ENCODE peak calls at places on chromosome 17, in seven cellular contexts. Y is NB4; B is lower lobe of right lung; I is cardiac fibroblast; G is IMR-90; J is uterus; R is stimulated activated CD4-positive, alpha-beta T cell treated with anti-CD3 and anti-CD28 coated beads, Interleukin-1b, Interleukin-23, amount 100 ng/mL, for 48 hours. D is an unnamed sample.

GRCh38 chr17:10265100-10265810 is 66.8 kb upstream of the GAS7 start:
- DNase-seq in Y (no peak), B (no peak), I (peak; percentile 46), G (peak; percentile 68), J (no peak), R (no peak), D (no peak)

GRCh38 chr17:44971776-44972483 is 3.8 kb upstream of the C1QL1 start:
- DNase-seq in Y (no peak), B (no peak), I (peak; percentile 24), G (peak; percentile 72), J (no peak), R (peak; percentile 86), D (no peak)

GRCh38 chr17:47929218-47930000 is 12.0 kb upstream of the PNPO start:
- DNase-seq in Y (no peak), B (no peak), I (no peak), G (no peak), J (no peak), R (no peak), D (no peak)

GRCh38 chr17:78523939-78524655 is 53.1 kb downstream of the DNAH17 start:
- DNase-seq in Y (no peak), B (no peak), I (no peak), G (no peak), J (no peak), R (no peak), D (no peak)

GRCh38 chr17:42072323-42073187 is 22.2 kb upstream of the C17orf113 start:
- DNase-seq in Y (peak; percentile 80), B (no peak), I (no peak), G (no peak), J (no peak), R (no peak), D (no peak)

GRCh38 chr17:50311112-50311460 is 34.8 kb upstream of the XYLT2 start:
- DNase-seq in Y (no peak), B (no peak), I (no peak), G (no peak), J (no peak), R (no peak), D (no peak)

GRCh38 chr17:39742856-39743436 is 5.2 kb downstream of the GRB7 start:
- DNase-seq in Y (no peak), B (no peak), I (no peak), G (no peak), J (no peak), R (no peak), D (no peak)

GRCh38 chr17:55072910-55073309 is 104.3 kb downstream of the STXBP4 start:
- DNase-seq in Y (no peak), B (no peak), I (no peak), G (peak; percentile 13), J (no peak), R (no peak), D (no peak)

GRCh38 chr17:28875856-28876564 is 21.2 kb downstream of the ERAL1 start:
- DNase-seq in Y (no peak), B (no peak), I (no peak), G (no peak), J (no peak), R (no peak), D (no peak)

GRCh38 chr17:40469805-40470675 is 26.8 kb downstream of the IGFBP4 start:
- DNase-seq in Y (no peak), B (no peak), I (no peak), G (no peak), J (no peak), R (no peak), D (no peak)

GRCh38 chr17:55622547-55622946 is 100.1 kb downstream of the TMEM100 start:
- DNase-seq in Y (no peak), B (no peak), I (no peak), G (no peak), J (no peak), R (no peak), D (no peak)

D was measured in naive thymus-derived CD8-positive, alpha-beta T cell.